ENCODE peak calls at places on chromosomes 4 and X, in ten cellular contexts. One of them, this sample, is unnamed.

GRCh38 chr4:76740192-76740591 is 157.8 kb downstream of the SOWAHB start:
- DNase-seq in PC-3: no peak
- DNase-seq in neural progenitor cell: no peak
- DNase-seq in brain microvascular endothelial cell: no peak
- DNase-seq in glutamatergic neuron: no peak
- DNase-seq in HFFc6: no peak
- DNase-seq in neural crest cell: no peak
- DNase-seq in AG10803: no peak
- DNase-seq in nephron progenitor cell: no peak
- DNase-seq in HepG2: no peak
- DNase-seq in this sample: no peak

GRCh38 chrX:10756365-10756915 is 136.1 kb upstream of the MID1 start:
- DNase-seq in PC-3: peak
- DNase-seq in neural progenitor cell: no peak
- DNase-seq in brain microvascular endothelial cell: peak
- DNase-seq in glutamatergic neuron: no peak
- DNase-seq in HFFc6: peak
- DNase-seq in neural crest cell: no peak
- DNase-seq in AG10803: peak
- DNase-seq in nephron progenitor cell: no peak
- DNase-seq in HepG2: no peak
- DNase-seq in this sample: no peak

GRCh38 chrX:57573754-57574153 is 18.1 kb upstream of the ZXDB start:
- DNase-seq in PC-3: peak
- DNase-seq in neural progenitor cell: peak
- DNase-seq in brain microvascular endothelial cell: no peak
- DNase-seq in glutamatergic neuron: no peak
- DNase-seq in HFFc6: no peak
- DNase-seq in neural crest cell: no peak
- DNase-seq in AG10803: no peak
- DNase-seq in nephron progenitor cell: peak
- DNase-seq in HepG2: no peak
- DNase-seq in this sample: no peak

GRCh38 chrX:114717921-114718320 is 134.0 kb downstream of the HTR2C start:
- DNase-seq in PC-3: no peak
- DNase-seq in neural progenitor cell: peak
- DNase-seq in brain microvascular endothelial cell: no peak
- DNase-seq in glutamatergic neuron: no peak
- DNase-seq in HFFc6: no peak
- DNase-seq in neural crest cell: peak
- DNase-seq in AG10803: no peak
- DNase-seq in nephron progenitor cell: peak
- DNase-seq in HepG2: no peak
- DNase-seq in this sample: no peak

GRCh38 chr4:92359481-92359880 is 55.7 kb downstream of the GRID2 start:
- DNase-seq in PC-3: no peak
- DNase-seq in neural progenitor cell: no peak
- DNase-seq in brain microvascular endothelial cell: no peak
- DNase-seq in glutamatergic neuron: no peak
- DNase-seq in HFFc6: no peak
- DNase-seq in neural crest cell: no peak
- DNase-seq in AG10803: no peak
- DNase-seq in nephron progenitor cell: no peak
- DNase-seq in HepG2: no peak
- DNase-seq in this sample: no peak

GRCh38 chr4:100289980-100290379 is 99.7 kb upstream of the DDIT4L start:
- DNase-seq in PC-3: peak
- DNase-seq in neural progenitor cell: no peak
- DNase-seq in brain microvascular endothelial cell: no peak
- DNase-seq in glutamatergic neuron: no peak
- DNase-seq in HFFc6: no peak
- DNase-seq in neural crest cell: no peak
- DNase-seq in AG10803: peak
- DNase-seq in nephron progenitor cell: no peak
- DNase-seq in HepG2: no peak
- DNase-seq in this sample: no peak

GRCh38 chr4:110620352-110621327 is 2.2 kb downstream of the PITX2 start:
- DNase-seq in PC-3: peak
- DNase-seq in neural progenitor cell: peak
- DNase-seq in brain microvascular endothelial cell: no peak
- DNase-seq in glutamatergic neuron: peak
- DNase-seq in HFFc6: peak
- DNase-seq in neural crest cell: peak
- DNase-seq in AG10803: no peak
- DNase-seq in nephron progenitor cell: peak
- DNase-seq in HepG2: no peak
- DNase-seq in this sample: no peak

GRCh38 chr4:42678512-42678911 is 21.6 kb upstream of the ATP8A1 start:
- DNase-seq in PC-3: no peak
- DNase-seq in neural progenitor cell: no peak
- DNase-seq in brain microvascular endothelial cell: no peak
- DNase-seq in glutamatergic neuron: no peak
- DNase-seq in HFFc6: no peak
- DNase-seq in neural crest cell: no peak
- DNase-seq in AG10803: no peak
- DNase-seq in nephron progenitor cell: no peak
- DNase-seq in HepG2: no peak
- DNase-seq in this sample: no peak

GRCh38 chr4:78710536-78710935 is 65.6 kb upstream of the BMP2K start:
- DNase-seq in PC-3: peak
- DNase-seq in neural progenitor cell: no peak
- DNase-seq in brain microvascular endothelial cell: peak
- DNase-seq in glutamatergic neuron: no peak
- DNase-seq in HFFc6: peak
- DNase-seq in neural crest cell: no peak
- DNase-seq in AG10803: peak
- DNase-seq in nephron progenitor cell: no peak
- DNase-seq in HepG2: no peak
- DNase-seq in this sample: no peak

GRCh38 chr4:113881256-113881655 is 98.2 kb downstream of the ARSJ start:
- DNase-seq in PC-3: peak
- DNase-seq in neural progenitor cell: no peak
- DNase-seq in brain microvascular endothelial cell: peak
- DNase-seq in glutamatergic neuron: no peak
- DNase-seq in HFFc6: peak
- DNase-seq in neural crest cell: no peak
- DNase-seq in AG10803: peak
- DNase-seq in nephron progenitor cell: no peak
- DNase-seq in HepG2: no peak
- DNase-seq in this sample: no peak

GRCh38 chrX:20252392-20253231 is 14.1 kb downstream of the RPS6KA3 start:
- DNase-seq in PC-3: peak
- DNase-seq in neural progenitor cell: peak
- DNase-seq in brain microvascular endothelial cell: peak
- DNase-seq in glutamatergic neuron: peak
- DNase-seq in HFFc6: no peak
- DNase-seq in neural crest cell: peak
- DNase-seq in AG10803: peak
- DNase-seq in nephron progenitor cell: peak
- DNase-seq in HepG2: peak
- DNase-seq in this sample: no peak

GRCh38 chrX:106247162-106247561 is 79.1 kb downstream of the PWWP3B start:
- DNase-seq in PC-3: peak
- DNase-seq in neural progenitor cell: no peak
- DNase-seq in brain microvascular endothelial cell: peak
- DNase-seq in glutamatergic neuron: no peak
- DNase-seq in HFFc6: no peak
- DNase-seq in neural crest cell: no peak
- DNase-seq in AG10803: peak
- DNase-seq in nephron progenitor cell: no peak
- DNase-seq in HepG2: no peak
- DNase-seq in this sample: no peak

GRCh38 chr4:13484045-13484748 is at the start of gene RAB28:
- DNase-seq in PC-3: peak
- DNase-seq in neural progenitor cell: peak
- DNase-seq in brain microvascular endothelial cell: peak
- DNase-seq in glutamatergic neuron: peak
- DNase-seq in HFFc6: peak
- DNase-seq in neural crest cell: peak
- DNase-seq in AG10803: peak
- DNase-seq in nephron progenitor cell: peak
- DNase-seq in HepG2: peak
- DNase-seq in this sample: peak

GRCh38 chr4:139692300-139693012 is 26.8 kb downstream of the MGST2 start:
- DNase-seq in PC-3: no peak
- DNase-seq in neural progenitor cell: peak
- DNase-seq in brain microvascular endothelial cell: no peak
- DNase-seq in glutamatergic neuron: peak
- DNase-seq in HFFc6: no peak
- DNase-seq in neural crest cell: no peak
- DNase-seq in AG10803: no peak
- DNase-seq in nephron progenitor cell: no peak
- DNase-seq in HepG2: peak
- DNase-seq in this sample: no peak

GRCh38 chrX:47313056-47313455 is 57.3 kb upstream of the ZNF157 start:
- DNase-seq in PC-3: no peak
- DNase-seq in neural progenitor cell: no peak
- DNase-seq in brain microvascular endothelial cell: no peak
- DNase-seq in glutamatergic neuron: no peak
- DNase-seq in HFFc6: no peak
- DNase-seq in neural crest cell: no peak
- DNase-seq in AG10803: no peak
- DNase-seq in nephron progenitor cell: no peak
- DNase-seq in HepG2: no peak
- DNase-seq in this sample: no peak

GRCh38 chrX:47316276-47317025 is 53.9 kb upstream of the ZNF157 start:
- DNase-seq in PC-3: no peak
- DNase-seq in neural progenitor cell: peak
- DNase-seq in brain microvascular endothelial cell: peak
- DNase-seq in glutamatergic neuron: peak
- DNase-seq in HFFc6: no peak
- DNase-seq in neural crest cell: peak
- DNase-seq in AG10803: no peak
- DNase-seq in nephron progenitor cell: peak
- DNase-seq in HepG2: no peak
- DNase-seq in this sample: no peak

GRCh38 chrX:47311857-47312774 is 58.3 kb upstream of the ZNF157 start:
- DNase-seq in PC-3: peak
- DNase-seq in neural progenitor cell: peak
- DNase-seq in brain microvascular endothelial cell: peak
- DNase-seq in glutamatergic neuron: peak
- DNase-seq in HFFc6: peak
- DNase-seq in neural crest cell: peak
- DNase-seq in AG10803: peak
- DNase-seq in nephron progenitor cell: peak
- DNase-seq in HepG2: peak
- DNase-seq in this sample: no peak
- TF ChIP-seq CTCF in PC-3: peak
- TF ChIP-seq CTCF in neural progenitor cell: peak
- TF ChIP-seq CTCF in brain microvascular endothelial cell: peak
- TF ChIP-seq CTCF in glutamatergic neuron: peak
- TF ChIP-seq CTCF in HFFc6: peak
- TF ChIP-seq CTCF in neural crest cell: peak
- TF ChIP-seq CTCF in AG10803: peak
- TF ChIP-seq CTCF in nephron progenitor cell: peak
- TF ChIP-seq CTCF in HepG2: peak
- TF ChIP-seq CTCF in this sample: peak

DNA sequence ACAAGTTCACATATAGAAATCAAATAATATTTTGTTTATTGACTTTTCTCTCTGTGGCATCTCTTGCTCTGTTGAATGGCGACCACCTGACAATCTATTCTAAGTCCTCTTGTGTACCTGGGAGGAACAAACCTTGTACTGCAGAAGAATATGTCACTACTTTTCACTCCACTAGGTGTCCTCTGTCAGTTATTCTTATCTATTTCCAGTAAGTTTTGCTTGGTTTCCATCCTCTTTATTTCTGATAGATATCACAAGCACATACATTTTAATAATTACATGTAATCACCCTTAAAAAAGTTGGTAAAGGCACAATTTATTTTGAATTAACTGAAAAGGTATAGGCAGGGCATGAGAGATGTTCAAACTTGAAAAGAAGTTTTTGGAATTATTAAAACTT is 238.4 kb downstream of the SNCA start:
- DNase-seq in PC-3: peak
- DNase-seq in neural progenitor cell: peak
- DNase-seq in brain microvascular endothelial cell: no peak
- DNase-seq in glutamatergic neuron: no peak
- DNase-seq in HFFc6: peak
- DNase-seq in neural crest cell: no peak
- DNase-seq in AG10803: no peak
- DNase-seq in nephron progenitor cell: no peak
- DNase-seq in HepG2: peak
- DNase-seq in this sample: no peak
- TF ChIP-seq CTCF in PC-3: peak
- TF ChIP-seq CTCF in neural progenitor cell: peak
- TF ChIP-seq CTCF in brain microvascular endothelial cell: peak
- TF ChIP-seq CTCF in glutamatergic neuron: peak
- TF ChIP-seq CTCF in HFFc6: peak
- TF ChIP-seq CTCF in neural crest cell: peak
- TF ChIP-seq CTCF in AG10803: peak
- TF ChIP-seq CTCF in nephron progenitor cell: peak
- TF ChIP-seq CTCF in HepG2: peak
- TF ChIP-seq CTCF in this sample: peak

GRCh38 chr4:73911746-73912145 is 42.6 kb downstream of the CXCL1 start:
- DNase-seq in PC-3: no peak
- DNase-seq in neural progenitor cell: no peak
- DNase-seq in brain microvascular endothelial cell: no peak
- DNase-seq in glutamatergic neuron: no peak
- DNase-seq in HFFc6: no peak
- DNase-seq in neural crest cell: no peak
- DNase-seq in AG10803: peak
- DNase-seq in nephron progenitor cell: no peak
- DNase-seq in HepG2: no peak
- DNase-seq in this sample: no peak
- TF ChIP-seq CTCF in PC-3: no peak
- TF ChIP-seq CTCF in neural progenitor cell: no peak
- TF ChIP-seq CTCF in brain microvascular endothelial cell: no peak
- TF ChIP-seq CTCF in glutamatergic neuron: no peak
- TF ChIP-seq CTCF in HFFc6: no peak
- TF ChIP-seq CTCF in neural crest cell: no peak
- TF ChIP-seq CTCF in AG10803: no peak
- TF ChIP-seq CTCF in nephron progenitor cell: no peak
- TF ChIP-seq CTCF in HepG2: no peak
- TF ChIP-seq CTCF in this sample: no peak

DNA sequence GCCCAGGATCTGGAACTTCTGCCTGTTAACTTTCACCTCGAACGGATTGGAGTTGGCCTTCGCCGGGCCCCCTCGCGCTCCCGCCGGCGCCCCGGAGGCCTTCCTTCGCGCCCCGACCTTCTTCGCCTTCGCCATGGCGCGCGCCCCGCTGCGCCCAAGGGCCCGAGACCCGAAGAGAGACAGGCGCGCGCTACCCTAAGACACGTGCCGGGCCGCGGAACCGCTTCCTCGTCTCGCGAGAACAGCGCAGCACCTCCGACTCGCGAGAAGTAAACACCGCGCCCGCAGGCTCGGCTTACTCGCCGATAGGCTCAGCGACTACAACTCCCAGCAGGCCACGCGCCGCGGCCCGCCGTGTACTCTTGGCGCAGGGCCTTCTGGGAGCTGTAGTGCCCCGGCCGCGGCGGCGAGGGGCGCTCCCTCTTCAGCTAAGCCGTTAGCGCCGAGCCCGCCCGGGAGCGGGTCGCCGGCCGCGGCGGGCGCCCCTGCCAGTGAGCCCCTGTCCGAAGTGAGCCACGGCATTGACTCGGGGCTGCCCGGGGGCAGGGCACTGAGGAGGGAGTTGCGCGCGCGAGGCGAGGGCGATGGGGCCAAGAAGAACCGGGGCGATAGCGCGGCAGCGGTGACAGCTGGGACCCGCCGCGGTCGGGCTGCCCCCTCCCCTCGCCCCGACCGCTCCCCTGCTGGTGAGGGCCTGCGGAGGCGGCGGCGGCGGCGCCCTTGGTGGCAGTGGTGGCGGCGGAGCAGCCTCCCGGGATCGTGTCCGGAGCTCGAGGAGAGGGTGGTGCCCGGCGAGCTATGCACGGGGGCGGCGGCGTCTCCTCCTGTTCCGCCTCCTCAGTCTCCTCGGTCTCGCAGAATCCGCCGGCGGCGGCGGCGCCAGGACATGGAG is at the start of the genes GRK4 and NOP14:
- DNase-seq in PC-3: peak
- DNase-seq in neural progenitor cell: peak
- DNase-seq in brain microvascular endothelial cell: peak
- DNase-seq in glutamatergic neuron: peak
- DNase-seq in HFFc6: peak
- DNase-seq in neural crest cell: peak
- DNase-seq in AG10803: peak
- DNase-seq in nephron progenitor cell: peak
- DNase-seq in HepG2: peak
- DNase-seq in this sample: peak
- TF ChIP-seq CTCF in PC-3: peak
- TF ChIP-seq CTCF in neural progenitor cell: peak
- TF ChIP-seq CTCF in brain microvascular endothelial cell: peak
- TF ChIP-seq CTCF in glutamatergic neuron: peak
- TF ChIP-seq CTCF in HFFc6: peak
- TF ChIP-seq CTCF in neural crest cell: peak
- TF ChIP-seq CTCF in AG10803: no peak
- TF ChIP-seq CTCF in nephron progenitor cell: peak
- TF ChIP-seq CTCF in HepG2: peak
- TF ChIP-seq CTCF in this sample: peak